ENCODE peak calls at places on chromosomes 3 and 15, in eight cellular contexts. B, H, U, C, X, N, K and R are unnamed samples.

GRCh38 chr3:194867270-194867983 is 181.7 kb downstream of the FAM43A start:
- DNase-seq in H (peak), K (no peak), X (no peak), U (peak), B (no peak), N (peak), C (no peak), R (peak)

GRCh38 chr3:72359743-72360142 is 488.5 kb downstream of the SHQ1 start:
- DNase-seq in X (no peak), H (no peak), N (no peak), U (no peak), K (no peak), C (no peak), B (no peak), R (no peak)

GRCh38 chr3:59922226-59922625 is 872.4 kb upstream of the CFAP20DC start:
- DNase-seq in B (no peak), K (no peak), X (no peak), C (no peak), H (no peak), N (no peak), U (no peak), R (no peak)

GRCh38 chr15:36782681-36783080 is 203.3 kb downstream of the CDIN1 start:
- DNase-seq in K (no peak), B (no peak), X (no peak), N (no peak), U (no peak), C (no peak), H (no peak), R (no peak)

GRCh38 chr15:90650956-90651689 is 66.0 kb upstream of the BLM start:
- DNase-seq in B (no peak), K (no peak), X (no peak), U (no peak), H (no peak), C (no peak), N (no peak), R (no peak)

GRCh38 chr15:52103217-52104207 is 9.1 kb downstream of the BCL2L10 start:
- DNase-seq in C (peak), B (no peak), H (peak), N (peak), K (no peak), X (peak), U (peak), R (peak)

GRCh38 chr3:124137264-124137663 is 145.3 kb upstream of the ROPN1 start:
- DNase-seq in C (no peak), X (no peak), H (no peak), U (no peak), N (no peak), K (no peak), B (no peak), R (no peak)

GRCh38 chr3:98717584-98717983 is 45.6 kb upstream of the ST3GAL6 start:
- DNase-seq in U (no peak), H (no peak), K (no peak), X (no peak), B (no peak), C (no peak), N (no peak), R (no peak)

GRCh38 chr3:68129065-68129464 is 474.7 kb upstream of the SUCLG2 start:
- DNase-seq in B (no peak), X (no peak), K (no peak), U (no peak), H (no peak), C (no peak), N (no peak), R (no peak)

GRCh38 chr3:113912551-113913246 is 35.1 kb upstream of the ZDHHC23 start:
- DNase-seq in X (peak), C (peak), N (peak), B (peak), H (peak), K (peak), U (peak), R (peak)

GRCh38 chr15:101169457-101170071 is 82.3 kb downstream of the CHSY1 start:
- DNase-seq in C (no peak), N (no peak), H (no peak), X (peak), B (no peak), U (peak), K (no peak), R (no peak)

GRCh38 chr3:150737874-150738679 is 24.9 kb downstream of the SIAH2 start:
- DNase-seq in C (no peak), U (peak), H (no peak), X (peak), B (no peak), K (no peak), N (no peak), R (peak)

GRCh38 chr3:58151637-58152036 is 59.1 kb downstream of the DNASE1L3 start:
- DNase-seq in K (no peak), U (no peak), H (no peak), X (no peak), B (no peak), C (no peak), N (no peak), R (no peak)

GRCh38 chr3:38992117-38992779 is 59.5 kb downstream of the SCN11A start:
- DNase-seq in N (no peak), B (no peak), U (peak), X (peak), K (no peak), H (peak), C (no peak), R (peak)

GRCh38 chr3:183218826-183219225 is 34.2 kb upstream of the B3GNT5 start:
- DNase-seq in K (no peak), N (no peak), B (no peak), C (no peak), U (no peak), X (no peak), H (no peak), R (no peak)

GRCh38 chr3:140050977-140051957 is 116.3 kb downstream of the CLSTN2 start:
- DNase-seq in K (peak), H (no peak), C (no peak), U (no peak), X (no peak), B (no peak), N (no peak), R (peak)

GRCh38 chr15:90557651-90558084 is 27.9 kb downstream of the CRTC3 start:
- DNase-seq in X (peak), U (peak), C (no peak), B (no peak), N (peak), K (peak), H (no peak), R (peak)

GRCh38 chr3:78906245-78906644 is 861.6 kb downstream of the ROBO1 start:
- DNase-seq in U (no peak), C (no peak), K (no peak), N (no peak), B (no peak), H (no peak), X (no peak), R (no peak)

GRCh38 chr3:178238179-178238578 is 298.1 kb upstream of the KCNMB2 start:
- DNase-seq in B (peak), U (no peak), H (no peak), X (peak), K (no peak), C (no peak), N (no peak), R (no peak)

GRCh38 chr15:45919806-45920205 is 285.0 kb downstream of the SQOR start:
- DNase-seq in X (peak), K (no peak), C (peak), N (no peak), U (peak), B (no peak), H (peak), R (peak)

GRCh38 chr15:101381671-101382212 is 86.7 kb upstream of the SNRPA1 start:
- DNase-seq in H (no peak), K (no peak), B (no peak), U (no peak), N (no peak), C (no peak), X (no peak), R (no peak)

GRCh38 chr3:111980716-111981456 is 2.1 kb downstream of the ABHD10 start:
- DNase-seq in N (no peak), U (no peak), B (no peak), C (no peak), X (no peak), K (no peak), H (no peak), R (no peak)

GRCh38 chr3:102715030-102715697 is 280.3 kb downstream of the ZPLD1 start:
- DNase-seq in H (peak), U (no peak), C (no peak), N (no peak), K (no peak), X (peak), B (no peak), R (no peak)

GRCh38 chr3:197031315-197032285 is 2.0 kb upstream of the MELTF start:
- DNase-seq in U (peak), H (peak), N (peak), C (peak), K (no peak), X (peak), B (no peak), R (peak)

GRCh38 chr3:13550791-13551360 is 2.0 kb downstream of the FBLN2 start:
- DNase-seq in H (no peak), X (no peak), U (no peak), B (no peak), K (no peak), N (no peak), C (no peak), R (no peak)

DNA sequence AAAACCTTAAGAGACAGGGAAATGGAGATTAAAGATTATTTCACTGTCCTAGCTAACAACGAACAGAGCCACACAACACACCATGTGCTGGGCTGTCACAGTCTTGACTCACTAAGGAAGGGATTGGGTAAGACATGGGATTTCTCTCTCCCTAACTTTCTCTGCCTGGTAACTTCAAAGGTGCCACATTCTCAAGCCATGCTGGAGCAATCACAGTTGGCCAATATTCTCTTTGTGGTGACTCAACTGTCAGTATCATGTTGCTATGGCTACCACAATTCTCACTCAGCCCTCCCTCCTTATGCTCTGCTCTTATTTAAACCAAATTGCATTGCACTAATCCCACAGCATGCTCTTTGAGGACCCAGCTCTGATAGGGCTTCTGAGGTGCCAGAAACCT is 74.0 kb downstream of the OXNAD1 start:
- DNase-seq in K (no peak), X (peak), N (no peak), U (peak), B (no peak), C (no peak), H (peak), R (peak)
- H3K4me3 ChIP-seq in K (no peak), X (no peak), N (no peak), U (no peak), B (no peak), C (no peak), H (no peak), R (no peak)

GRCh38 chr15:80701676-80702311 is 6.7 kb downstream of the ABHD17C start:
- DNase-seq in C (no peak), U (no peak), N (no peak), X (no peak), B (no peak), K (peak), H (no peak), R (no peak)

GRCh38 chr15:80698636-80699035 is 3.5 kb downstream of the ABHD17C start:
- DNase-seq in N (no peak), X (peak), B (no peak), K (no peak), C (no peak), U (no peak), H (no peak), R (peak)

GRCh38 chr15:80697316-80697715 is 2.2 kb downstream of the ABHD17C start:
- DNase-seq in K (no peak), C (no peak), H (no peak), U (no peak), X (no peak), B (no peak), N (peak), R (no peak)

GRCh38 chr15:80695911-80696651 is 971 bp downstream of the ABHD17C start:
- DNase-seq in C (no peak), B (no peak), N (peak), K (peak), U (peak), H (peak), X (peak), R (no peak)

DNA sequence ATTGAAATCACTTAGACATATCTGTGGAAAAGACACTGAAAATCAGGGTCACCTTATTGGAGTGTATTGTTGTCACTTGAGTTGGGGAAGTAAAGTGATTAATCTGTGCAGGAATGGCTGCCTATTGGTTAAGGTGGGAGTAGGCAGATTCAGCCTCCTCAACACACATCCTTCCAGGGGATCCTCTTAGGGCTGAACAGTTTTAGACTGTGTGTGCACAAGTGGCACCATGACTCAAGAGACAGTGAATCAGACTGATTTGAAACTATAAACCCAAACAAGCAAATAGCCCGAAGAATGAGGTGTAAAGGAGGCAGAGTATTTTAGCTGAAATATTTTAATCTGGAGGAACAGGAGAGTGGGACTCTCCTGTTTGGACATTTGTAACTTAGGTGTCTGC is 4.9 kb downstream of the ABHD17C start:
- DNase-seq in H (no peak), U (peak), K (no peak), C (no peak), N (no peak), X (peak), B (no peak), R (no peak)
- H3K4me3 ChIP-seq in H (no peak), U (no peak), K (no peak), C (no peak), N (no peak), X (no peak), B (no peak), R (no peak)

GRCh38 chr15:88606437-88606794 is 14.7 kb upstream of the AEN start:
- DNase-seq in H (no peak), B (no peak), N (no peak), X (no peak), K (no peak), C (no peak), U (no peak), R (no peak)
- H3K4me3 ChIP-seq in H (no peak), B (no peak), N (no peak), X (no peak), K (no peak), C (no peak), U (no peak), R (no peak)

GRCh38 chr15:58552505-58553364 is 120.9 kb downstream of the LIPC start:
- DNase-seq in U (peak), C (no peak), N (no peak), B (no peak), H (no peak), K (no peak), X (peak), R (no peak)
- H3K4me3 ChIP-seq in U (no peak), C (no peak), N (no peak), B (no peak), H (no peak), K (no peak), X (no peak), R (no peak)